ENCODE peak calls at places on chromosomes 6 and 20, in seven cellular contexts. R is HCT116, U is right lobe of liver, V is ovary, Z is Peyer's patch, P is body of pancreas, E is H54. N is an unnamed sample.

GRCh38 chr20:36390719-36391415 is 84.7 kb downstream of the DLGAP4 start:
- DNase-seq in V (peak), R (no peak), Z (no peak), E (no peak), P (no peak), U (no peak), N (no peak)

GRCh38 chr20:38434310-38434741 is 802 bp downstream of the SNHG17 start:
- DNase-seq in R (no peak), V (peak), Z (peak), U (no peak), E (no peak), P (no peak), N (peak)

GRCh38 chr6:21679761-21680265 is 86.3 kb downstream of the SOX4 start:
- DNase-seq in P (peak), R (no peak), Z (no peak), U (no peak), V (no peak), E (peak), N (no peak)

GRCh38 chr6:42726485-42727083 is 4.2 kb upstream of the PRPH2 start:
- DNase-seq in R (peak), Z (peak), V (peak), E (peak), P (peak), U (peak), N (peak)

GRCh38 chr20:32037929-32038328 is 14.1 kb upstream of the HCK start:
- DNase-seq in P (no peak), R (no peak), E (no peak), Z (no peak), V (no peak), U (no peak), N (no peak)

GRCh38 chr6:7235712-7236311 is 77.2 kb downstream of the SSR1 start:
- DNase-seq in P (peak), Z (no peak), U (no peak), E (no peak), R (no peak), V (no peak), N (no peak)

GRCh38 chr6:114783083-114783482 is 440.3 kb upstream of the HS3ST5 start:
- DNase-seq in Z (no peak), U (no peak), P (no peak), R (no peak), V (no peak), E (no peak), N (no peak)

GRCh38 chr6:104591573-104592334 is 268.0 kb downstream of the HACE1 start:
- DNase-seq in R (no peak), U (no peak), P (no peak), E (no peak), Z (no peak), V (no peak), N (no peak)

GRCh38 chr20:7272512-7272911 is 505.0 kb downstream of the BMP2 start:
- DNase-seq in R (no peak), E (no peak), V (no peak), Z (no peak), U (no peak), P (no peak), N (no peak)

GRCh38 chr6:66032626-66033025 is 325.6 kb upstream of the EYS start:
- DNase-seq in P (no peak), E (no peak), U (no peak), V (no peak), Z (no peak), R (no peak), N (no peak)

GRCh38 chr6:128139519-128139918 is 238.7 kb upstream of the THEMIS start:
- DNase-seq in E (no peak), U (no peak), V (no peak), R (no peak), Z (peak), P (no peak), N (no peak)

GRCh38 chr6:31510007-31510406 is 12.1 kb downstream of the MICB start:
- DNase-seq in E (no peak), V (no peak), Z (no peak), P (no peak), U (no peak), R (no peak), N (no peak)

GRCh38 chr6:144809120-144809519 is 524.0 kb downstream of the UTRN start:
- DNase-seq in U (no peak), P (no peak), R (peak), Z (no peak), V (no peak), E (no peak), N (no peak)

GRCh38 chr6:138546733-138547185 is 47.5 kb upstream of the NHSL1 start:
- DNase-seq in E (peak), P (no peak), R (no peak), U (no peak), Z (no peak), V (no peak), N (no peak)

GRCh38 chr6:145148392-145149175 is 586.7 kb downstream of the EPM2A start:
- DNase-seq in P (peak), V (no peak), R (peak), Z (peak), U (no peak), E (peak), N (no peak)

GRCh38 chr6:153727910-153728309 is 311.1 kb upstream of the OPRM1 start:
- DNase-seq in U (no peak), V (no peak), Z (no peak), R (no peak), E (no peak), P (no peak), N (no peak)

GRCh38 chr20:57402206-57403125 is 11.3 kb downstream of the RBM38 start:
- DNase-seq in V (peak), U (no peak), P (no peak), Z (no peak), E (no peak), R (no peak), N (no peak)

GRCh38 chr6:48817714-48818113 is 645.3 kb downstream of the MMUT start:
- DNase-seq in R (no peak), E (no peak), P (no peak), U (no peak), V (no peak), Z (no peak), N (no peak)

GRCh38 chr20:53283597-53283996 is 310.0 kb downstream of the ZNF217 start:
- DNase-seq in U (no peak), R (no peak), P (no peak), Z (no peak), V (no peak), E (no peak), N (no peak)

GRCh38 chr6:126696921-126697693 is 357.2 kb downstream of the CENPW start:
- DNase-seq in R (no peak), Z (no peak), V (no peak), P (no peak), U (peak), E (no peak), N (no peak)

GRCh38 chr6:39330476-39330875 is 8.0 kb upstream of the KCNK16 start:
- DNase-seq in R (no peak), E (no peak), V (no peak), Z (no peak), P (peak), U (no peak), N (no peak)

GRCh38 chr6:84356907-84357306 is 129.5 kb upstream of the CEP162 start:
- DNase-seq in E (no peak), Z (no peak), V (no peak), R (no peak), U (no peak), P (no peak), N (no peak)

GRCh38 chr20:44208770-44209169 is 1.8 kb downstream of the OSER1 start:
- DNase-seq in E (no peak), Z (no peak), V (no peak), R (no peak), U (no peak), P (no peak), N (peak)

GRCh38 chr6:141552463-141552862 is 580.3 kb upstream of the GJE1 start:
- DNase-seq in P (no peak), U (no peak), V (no peak), Z (no peak), E (peak), R (peak), N (no peak)

GRCh38 chr6:159130846-159131245 is 38.4 kb upstream of the FNDC1 start:
- DNase-seq in V (no peak), P (no peak), Z (no peak), E (no peak), U (no peak), R (no peak), N (no peak)

GRCh38 chr20:45969712-45970634 is 2.0 kb downstream of the ZNF335 start:
- DNase-seq in E (peak), Z (no peak), V (peak), P (peak), U (peak), R (peak), N (peak)

GRCh38 chr20:45972500-45973183 is 639 bp upstream of the ZNF335 start:
- DNase-seq in P (no peak), U (no peak), Z (peak), R (no peak), E (no peak), V (peak), N (no peak)

GRCh38 chr20:45970646-45971424 is 1.2 kb downstream of the ZNF335 start:
- DNase-seq in R (no peak), U (no peak), Z (peak), P (peak), V (peak), E (no peak), N (peak)

GRCh38 chr20:45971675-45972499 is at the start of gene ZNF335:
- DNase-seq in Z (peak), V (peak), R (peak), E (peak), U (peak), P (peak), N (peak)

DNA sequence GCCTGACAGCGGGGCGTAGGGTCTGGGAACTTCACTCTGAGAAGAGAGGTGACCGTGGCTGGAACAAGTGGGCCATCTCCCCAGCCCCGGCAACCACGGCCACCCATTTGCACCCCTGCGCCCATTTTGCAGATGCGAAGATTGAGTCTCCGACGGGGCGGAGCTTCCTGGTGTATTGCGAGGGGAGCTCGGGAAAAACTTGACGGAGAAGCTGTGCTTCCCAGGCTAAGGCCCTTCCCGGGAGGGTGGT is 653 bp downstream of the ZNF335 start:
- DNase-seq in U (no peak), Z (no peak), V (no peak), R (no peak), P (no peak), E (no peak), N (no peak)
- TF ChIP-seq POLR2A in U (no peak), Z (no peak), V (no peak), R (no peak), P (no peak), E (no peak), N (no peak)

GRCh38 chr6:157381631-157382621 is 936 bp downstream of the ZDHHC14 start:
- DNase-seq in R (no peak), V (peak), E (peak), P (peak), Z (peak), U (peak), N (peak)

GRCh38 chr6:157383471-157383870 is 2.5 kb downstream of the ZDHHC14 start:
- DNase-seq in R (no peak), V (no peak), E (no peak), Z (no peak), P (no peak), U (no peak), N (peak)

GRCh38 chr6:157379656-157380457 is 1.1 kb upstream of the ZDHHC14 start:
- DNase-seq in P (peak), R (peak), V (peak), E (peak), U (peak), Z (peak), N (peak)

GRCh38 chr6:157380458-157380778 is 572 bp upstream of the ZDHHC14 start:
- DNase-seq in V (no peak), R (no peak), Z (no peak), P (no peak), U (no peak), E (peak), N (no peak)

DNA sequence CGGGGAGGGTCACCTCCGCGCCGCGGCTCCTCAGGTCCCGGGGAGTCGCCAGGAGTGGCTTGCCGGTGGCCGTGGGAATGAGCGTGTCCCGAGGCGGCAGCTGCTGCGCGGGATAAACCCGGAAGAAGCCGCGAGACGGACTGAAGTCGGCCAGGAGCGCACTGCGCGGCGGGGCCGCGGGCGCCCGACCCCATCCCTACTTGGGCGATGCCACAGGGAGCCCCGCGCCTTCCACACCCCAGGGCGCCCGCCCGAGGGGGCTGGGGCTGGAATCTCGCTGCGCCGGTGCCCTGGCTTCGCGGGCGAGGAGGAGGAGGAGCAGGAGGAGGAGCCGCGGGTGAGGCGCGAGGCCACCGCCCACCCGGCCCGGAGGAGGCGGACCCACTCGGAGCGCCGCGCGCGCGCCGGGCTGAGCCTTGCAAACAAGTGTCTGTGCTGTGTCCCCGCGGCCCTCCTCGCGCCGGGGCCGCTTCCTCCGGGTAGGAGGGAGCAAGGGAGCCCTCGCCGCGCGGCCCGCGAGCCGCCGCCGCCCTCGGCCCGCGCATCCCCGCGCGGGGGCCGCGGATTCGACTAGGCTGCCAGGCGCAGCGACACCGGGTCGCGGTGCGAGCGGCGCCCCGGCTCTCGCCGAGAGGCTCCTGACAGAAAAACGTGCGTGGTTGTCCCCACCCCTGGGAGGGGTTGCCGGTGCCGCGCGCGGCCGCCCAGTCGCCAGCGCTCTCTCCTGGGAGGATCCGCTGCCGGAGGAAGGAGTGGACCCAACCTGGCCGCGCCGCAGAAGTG is at the start of gene ZDHHC14:
- DNase-seq in U (peak), Z (peak), R (peak), P (peak), E (peak), V (peak), N (peak)
- TF ChIP-seq POLR2A in U (peak), Z (peak), R (peak), P (peak), E (peak), V (peak), N (peak)

GRCh38 chr6:26231006-26231587 is 133.9 kb upstream of the BTN3A2 start:
- DNase-seq in U (no peak), E (no peak), P (no peak), Z (no peak), V (no peak), R (no peak), N (no peak)
- TF ChIP-seq POLR2A in U (no peak), E (no peak), P (no peak), Z (no peak), V (no peak), R (no peak), N (peak)

GRCh38 chr6:25280617-25280990 is 1.4 kb downstream of the CARMIL1 start:
- DNase-seq in Z (no peak), V (no peak), E (no peak), R (no peak), P (no peak), U (no peak), N (no peak)

GRCh38 chr6:25277857-25278256 is 1.3 kb upstream of the CARMIL1 start:
- DNase-seq in R (no peak), Z (no peak), P (no peak), U (no peak), E (no peak), V (no peak), N (no peak)

GRCh38 chr6:25279748-25280616 is 808 bp downstream of the CARMIL1 start:
- DNase-seq in R (no peak), E (no peak), P (peak), U (no peak), V (peak), Z (peak), N (no peak)

GRCh38 chr6:25278557-25278913 is 639 bp upstream of the CARMIL1 start:
- DNase-seq in R (no peak), E (no peak), U (no peak), Z (no peak), V (no peak), P (peak), N (no peak)

GRCh38 chr6:25278914-25279747 is at the start of gene CARMIL1:
- DNase-seq in V (peak), P (peak), Z (peak), R (peak), E (peak), U (peak), N (peak)
- TF ChIP-seq POLR2A in V (no peak), P (peak), Z (peak), R (peak), E (peak), U (peak), N (no peak)

GRCh38 chr20:61718361-61718760 is 347.3 kb downstream of the TAF4 start:
- DNase-seq in R (no peak), V (no peak), E (no peak), Z (no peak), U (no peak), P (no peak), N (no peak)

GRCh38 chr20:61710108-61710507 is 355.6 kb downstream of the TAF4 start:
- DNase-seq in Z (no peak), U (no peak), E (no peak), V (no peak), R (no peak), P (no peak), N (no peak)

GRCh38 chr20:61708891-61709290 is 356.8 kb downstream of the TAF4 start:
- DNase-seq in E (no peak), R (no peak), U (no peak), Z (no peak), P (no peak), V (no peak), N (no peak)

DNA sequence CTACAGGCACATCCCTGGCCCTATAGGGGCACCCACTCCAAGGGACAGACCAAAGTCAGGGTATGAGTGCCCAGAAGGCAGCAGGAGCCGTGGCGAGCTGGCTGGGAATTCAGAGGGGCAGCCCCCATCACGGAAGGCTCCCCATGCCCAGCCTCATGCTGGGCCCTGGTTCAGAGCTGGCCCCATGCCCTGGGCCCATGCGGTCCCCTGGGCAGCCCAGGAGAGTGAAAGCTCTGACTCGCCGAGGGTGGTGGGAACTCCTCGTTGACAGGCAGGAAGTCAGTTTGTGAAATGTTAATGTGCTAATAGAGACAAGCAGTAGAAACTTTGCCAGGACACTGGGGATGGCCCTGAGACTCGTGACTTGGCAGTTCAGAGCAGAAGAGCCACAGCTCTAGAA is 353.0 kb downstream of the TAF4 start:
- DNase-seq in Z (no peak), R (no peak), V (no peak), P (no peak), E (no peak), U (no peak), N (no peak)
- TF ChIP-seq POLR2A in Z (no peak), R (no peak), V (no peak), P (no peak), E (no peak), U (no peak), N (no peak)